ENCODE peak calls at places on chromosomes 13 and 19, in six cellular contexts. One of them, this sample, is unnamed.

GRCh38 chr13:30857636-30858035 is 48.4 kb upstream of the MEDAG start:
- DNase-seq in GM12878: no peak
- DNase-seq in IMR-90: no peak
- DNase-seq in SK-N-SH: no peak
- DNase-seq in neural progenitor cell: no peak
- DNase-seq in GM23248: no peak
- DNase-seq in this sample: no peak

GRCh38 chr13:29454931-29455481 is 140.5 kb downstream of the SLC7A1 start:
- DNase-seq in GM12878: no peak
- DNase-seq in IMR-90: peak
- DNase-seq in GM23248: peak
- DNase-seq in neural progenitor cell: peak
- DNase-seq in SK-N-SH: no peak
- DNase-seq in this sample: peak

GRCh38 chr19:56837892-56838679 is 2.4 kb downstream of the PEG3 start:
- DNase-seq in SK-N-SH: peak
- DNase-seq in GM12878: no peak
- DNase-seq in IMR-90: no peak
- DNase-seq in GM23248: peak
- DNase-seq in neural progenitor cell: no peak
- DNase-seq in this sample: no peak

GRCh38 chr19:5211217-5211822 is 129.3 kb downstream of the PTPRS start:
- DNase-seq in IMR-90: no peak
- DNase-seq in GM23248: no peak
- DNase-seq in neural progenitor cell: no peak
- DNase-seq in SK-N-SH: no peak
- DNase-seq in GM12878: no peak
- DNase-seq in this sample: no peak

GRCh38 chr19:5953680-5954213 is 24.2 kb downstream of the RANBP3 start:
- DNase-seq in GM23248: peak
- DNase-seq in SK-N-SH: no peak
- DNase-seq in IMR-90: no peak
- DNase-seq in GM12878: no peak
- DNase-seq in neural progenitor cell: no peak
- DNase-seq in this sample: no peak

GRCh38 chr13:49371943-49372636 is 71.8 kb downstream of the CAB39L start:
- DNase-seq in neural progenitor cell: no peak
- DNase-seq in IMR-90: no peak
- DNase-seq in GM12878: no peak
- DNase-seq in SK-N-SH: no peak
- DNase-seq in GM23248: no peak
- DNase-seq in this sample: peak

GRCh38 chr19:44582581-44583265 is 30.6 kb upstream of the IGSF23 start:
- DNase-seq in GM12878: no peak
- DNase-seq in neural progenitor cell: peak
- DNase-seq in GM23248: peak
- DNase-seq in SK-N-SH: peak
- DNase-seq in IMR-90: no peak
- DNase-seq in this sample: peak

GRCh38 chr13:95485045-95485517 is 67.4 kb upstream of the CLDN10 start:
- DNase-seq in GM12878: no peak
- DNase-seq in IMR-90: peak
- DNase-seq in GM23248: peak
- DNase-seq in neural progenitor cell: no peak
- DNase-seq in SK-N-SH: peak
- DNase-seq in this sample: no peak

GRCh38 chr13:21088534-21088933 is 27.1 kb upstream of the LATS2 start:
- DNase-seq in GM23248: no peak
- DNase-seq in IMR-90: no peak
- DNase-seq in GM12878: no peak
- DNase-seq in neural progenitor cell: no peak
- DNase-seq in SK-N-SH: no peak
- DNase-seq in this sample: no peak

GRCh38 chr19:496333-496634 is at the start of gene MADCAM1:
- DNase-seq in GM12878: no peak
- DNase-seq in SK-N-SH: no peak
- DNase-seq in neural progenitor cell: no peak
- DNase-seq in GM23248: no peak
- DNase-seq in IMR-90: no peak
- DNase-seq in this sample: no peak

GRCh38 chr13:74280795-74281490 is 146.7 kb upstream of the KLF12 start:
- DNase-seq in IMR-90: peak
- DNase-seq in GM12878: no peak
- DNase-seq in GM23248: peak
- DNase-seq in SK-N-SH: no peak
- DNase-seq in neural progenitor cell: no peak
- DNase-seq in this sample: no peak

GRCh38 chr13:51800456-51800855 is 3.5 kb downstream of the DHRS12 start:
- DNase-seq in IMR-90: no peak
- DNase-seq in GM12878: no peak
- DNase-seq in neural progenitor cell: no peak
- DNase-seq in SK-N-SH: no peak
- DNase-seq in GM23248: no peak
- DNase-seq in this sample: no peak

GRCh38 chr13:70253834-70254233 is 145.6 kb upstream of the KLHL1 start:
- DNase-seq in GM23248: no peak
- DNase-seq in GM12878: no peak
- DNase-seq in SK-N-SH: no peak
- DNase-seq in neural progenitor cell: no peak
- DNase-seq in IMR-90: no peak
- DNase-seq in this sample: no peak

GRCh38 chr19:38289955-38290354 is 14.1 kb upstream of the C19orf33 start:
- DNase-seq in GM23248: no peak
- DNase-seq in IMR-90: no peak
- DNase-seq in SK-N-SH: no peak
- DNase-seq in neural progenitor cell: no peak
- DNase-seq in GM12878: no peak
- DNase-seq in this sample: no peak

GRCh38 chr19:35254341-35255297 is 5.8 kb downstream of the LSR start:
- DNase-seq in GM23248: no peak
- DNase-seq in SK-N-SH: no peak
- DNase-seq in IMR-90: no peak
- DNase-seq in GM12878: no peak
- DNase-seq in neural progenitor cell: no peak
- DNase-seq in this sample: no peak

GRCh38 chr13:52405369-52405766 is 604 bp downstream of the THSD1 start:
- DNase-seq in IMR-90: no peak
- DNase-seq in neural progenitor cell: peak
- DNase-seq in GM23248: peak
- DNase-seq in GM12878: no peak
- DNase-seq in SK-N-SH: peak
- DNase-seq in this sample: no peak

GRCh38 chr13:85093808-85094207 is 705.4 kb downstream of the SLITRK6 start:
- DNase-seq in GM23248: no peak
- DNase-seq in neural progenitor cell: no peak
- DNase-seq in SK-N-SH: no peak
- DNase-seq in GM12878: no peak
- DNase-seq in IMR-90: no peak
- DNase-seq in this sample: no peak

GRCh38 chr19:588093-588742 is 1.5 kb upstream of the HCN2 start:
- DNase-seq in SK-N-SH: peak
- DNase-seq in GM23248: peak
- DNase-seq in neural progenitor cell: peak
- DNase-seq in GM12878: no peak
- DNase-seq in IMR-90: peak
- DNase-seq in this sample: peak

GRCh38 chr19:35791814-35792279 is 16.5 kb downstream of the ARHGAP33 start:
- DNase-seq in GM12878: no peak
- DNase-seq in IMR-90: no peak
- DNase-seq in GM23248: no peak
- DNase-seq in neural progenitor cell: no peak
- DNase-seq in SK-N-SH: no peak
- DNase-seq in this sample: no peak

GRCh38 chr19:41330946-41331678 is 21.1 kb downstream of the CCDC97 start:
- DNase-seq in SK-N-SH: peak
- DNase-seq in neural progenitor cell: no peak
- DNase-seq in IMR-90: no peak
- DNase-seq in GM12878: no peak
- DNase-seq in GM23248: no peak
- DNase-seq in this sample: no peak

GRCh38 chr13:40777166-40777956 is 6.4 kb upstream of the MRPS31 start:
- DNase-seq in GM12878: no peak
- DNase-seq in IMR-90: peak
- DNase-seq in GM23248: peak
- DNase-seq in neural progenitor cell: peak
- DNase-seq in SK-N-SH: peak
- DNase-seq in this sample: peak

GRCh38 chr19:47032171-47032811 is 12.7 kb downstream of the NPAS1 start:
- DNase-seq in IMR-90: no peak
- DNase-seq in GM23248: peak
- DNase-seq in neural progenitor cell: peak
- DNase-seq in GM12878: no peak
- DNase-seq in SK-N-SH: peak
- DNase-seq in this sample: peak

GRCh38 chr19:17105548-17105947 is 30.0 kb downstream of the MYO9B start:
- DNase-seq in IMR-90: no peak
- DNase-seq in GM23248: no peak
- DNase-seq in GM12878: peak
- DNase-seq in SK-N-SH: no peak
- DNase-seq in neural progenitor cell: no peak
- DNase-seq in this sample: peak

GRCh38 chr19:43305642-43306041 is 36.3 kb upstream of the PSG9 start:
- DNase-seq in neural progenitor cell: no peak
- DNase-seq in GM12878: no peak
- DNase-seq in GM23248: no peak
- DNase-seq in SK-N-SH: no peak
- DNase-seq in IMR-90: no peak
- DNase-seq in this sample: no peak

GRCh38 chr19:16571283-16571682 is 932 bp downstream of the SLC35E1 start:
- DNase-seq in SK-N-SH: no peak
- DNase-seq in neural progenitor cell: no peak
- DNase-seq in GM23248: peak
- DNase-seq in GM12878: no peak
- DNase-seq in IMR-90: peak
- DNase-seq in this sample: peak

GRCh38 chr13:112905086-112905485 is 63.9 kb upstream of the MCF2L start:
- DNase-seq in GM23248: no peak
- DNase-seq in GM12878: no peak
- DNase-seq in IMR-90: no peak
- DNase-seq in SK-N-SH: no peak
- DNase-seq in neural progenitor cell: peak
- DNase-seq in this sample: no peak

GRCh38 chr13:111049791-111050538 is 65.1 kb upstream of the ARHGEF7 start:
- DNase-seq in SK-N-SH: peak
- DNase-seq in IMR-90: no peak
- DNase-seq in GM12878: no peak
- DNase-seq in neural progenitor cell: peak
- DNase-seq in GM23248: peak
- DNase-seq in this sample: no peak

GRCh38 chr13:49560270-49561063 is 24.9 kb downstream of the RCBTB1 start:
- DNase-seq in GM12878: no peak
- DNase-seq in IMR-90: peak
- DNase-seq in SK-N-SH: no peak
- DNase-seq in neural progenitor cell: peak
- DNase-seq in GM23248: peak
- DNase-seq in this sample: no peak

DNA sequence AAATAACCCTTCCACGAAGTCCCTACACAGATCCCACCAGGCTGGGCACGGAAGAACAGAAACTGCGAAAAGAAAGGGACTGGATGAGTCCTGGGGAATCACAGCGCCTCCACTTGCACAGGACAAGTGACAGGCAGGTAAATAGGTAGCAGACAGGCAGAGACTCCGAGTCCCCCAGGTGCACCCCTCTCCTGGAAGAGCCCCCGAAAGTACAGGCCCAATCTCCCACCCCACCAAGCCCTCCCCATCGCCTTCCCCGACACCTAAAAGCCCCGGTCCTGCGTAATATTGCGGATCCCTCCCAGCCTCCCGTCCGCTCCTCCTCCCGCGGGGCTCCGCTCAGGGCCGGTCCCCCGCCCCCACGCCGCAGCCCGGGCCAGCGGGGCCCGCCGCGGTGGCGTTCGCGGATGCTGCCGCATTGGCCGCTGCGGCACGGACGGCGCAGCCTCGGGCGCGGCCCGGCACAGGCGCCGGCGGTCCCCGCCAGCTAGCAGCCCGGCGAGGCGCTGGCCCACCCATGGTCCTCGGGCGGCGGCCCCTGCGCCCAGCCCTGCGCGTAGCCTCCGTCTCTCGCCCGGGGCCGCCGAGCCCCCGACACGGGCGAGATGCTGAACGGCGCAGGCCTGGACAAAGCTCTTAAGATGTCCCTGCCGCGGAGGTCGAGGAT is at the start of gene ATP8A2:
- DNase-seq in GM23248: peak
- DNase-seq in SK-N-SH: peak
- DNase-seq in GM12878: no peak
- DNase-seq in neural progenitor cell: peak
- DNase-seq in IMR-90: no peak
- DNase-seq in this sample: no peak
- H2AFZ ChIP-seq in GM23248: peak
- H2AFZ ChIP-seq in SK-N-SH: no peak
- H2AFZ ChIP-seq in GM12878: no peak
- H2AFZ ChIP-seq in neural progenitor cell: peak
- H2AFZ ChIP-seq in IMR-90: peak
- H2AFZ ChIP-seq in this sample: no peak

DNA sequence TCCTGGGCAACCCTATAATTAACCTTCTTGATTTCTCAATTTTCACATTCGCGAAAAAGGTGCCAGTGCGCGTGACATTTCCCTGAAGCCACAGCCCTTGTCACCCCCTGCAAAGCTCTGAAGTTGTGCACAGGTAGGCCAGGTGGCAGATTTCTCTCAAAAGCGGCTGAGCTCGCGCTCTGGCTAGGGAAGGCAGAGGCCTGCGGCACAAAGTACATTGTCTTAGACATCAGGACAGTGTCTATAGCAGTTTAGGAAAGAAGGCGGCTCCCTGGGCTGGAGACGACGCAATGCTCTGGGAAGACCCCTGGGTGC is 42.9 kb upstream of the ZNF14 start:
- DNase-seq in IMR-90: no peak
- DNase-seq in GM23248: no peak
- DNase-seq in neural progenitor cell: no peak
- DNase-seq in SK-N-SH: no peak
- DNase-seq in GM12878: no peak
- DNase-seq in this sample: no peak
- H2AFZ ChIP-seq in IMR-90: peak
- H2AFZ ChIP-seq in GM23248: peak
- H2AFZ ChIP-seq in neural progenitor cell: peak
- H2AFZ ChIP-seq in SK-N-SH: peak
- H2AFZ ChIP-seq in GM12878: peak
- H2AFZ ChIP-seq in this sample: peak

GRCh38 chr13:66530686-66531085 is 699.5 kb downstream of the PCDH9 start:
- DNase-seq in IMR-90: no peak
- DNase-seq in neural progenitor cell: no peak
- DNase-seq in GM23248: no peak
- DNase-seq in GM12878: no peak
- DNase-seq in SK-N-SH: no peak
- DNase-seq in this sample: no peak
- H2AFZ ChIP-seq in IMR-90: no peak
- H2AFZ ChIP-seq in neural progenitor cell: peak
- H2AFZ ChIP-seq in GM23248: no peak
- H2AFZ ChIP-seq in GM12878: no peak
- H2AFZ ChIP-seq in SK-N-SH: no peak
- H2AFZ ChIP-seq in this sample: no peak

DNA sequence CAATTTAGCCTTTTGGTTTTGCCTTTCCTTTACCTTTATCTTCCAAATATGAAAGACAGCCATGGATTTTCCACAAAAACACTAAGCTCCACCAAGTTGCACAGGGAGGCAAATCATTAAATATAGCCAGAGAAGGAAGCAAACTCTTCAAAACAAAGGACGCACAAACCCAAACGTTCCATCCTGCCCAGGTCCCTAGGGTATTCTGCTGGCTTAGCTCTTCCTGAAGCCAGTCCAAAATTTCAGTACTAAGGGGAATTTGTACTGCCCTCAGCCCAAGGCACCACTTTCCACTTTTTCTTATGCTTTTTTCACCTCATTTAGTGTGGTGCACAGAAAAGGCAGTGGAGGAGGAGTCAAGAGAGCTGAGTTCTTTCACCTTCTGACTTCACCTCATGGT is 169.9 kb downstream of the FLT1 start:
- DNase-seq in neural progenitor cell: no peak
- DNase-seq in IMR-90: no peak
- DNase-seq in GM23248: peak
- DNase-seq in SK-N-SH: no peak
- DNase-seq in GM12878: no peak
- DNase-seq in this sample: no peak
- H2AFZ ChIP-seq in neural progenitor cell: no peak
- H2AFZ ChIP-seq in IMR-90: no peak
- H2AFZ ChIP-seq in GM23248: no peak
- H2AFZ ChIP-seq in SK-N-SH: no peak
- H2AFZ ChIP-seq in GM12878: no peak
- H2AFZ ChIP-seq in this sample: no peak

This sample was measured in OCI-LY7.